ENCODE peak calls at places on chromosomes 16 and 17, in four cellular contexts. E is left ventricle myocardium inferior, G is A549, S is HepG2. V is an unnamed sample.

GRCh38 chr17:21002309-21003006 is 40.4 kb downstream of the USP22 start:
- DNase-seq in S (no peak), G (no peak), E (no peak), V (no peak)

GRCh38 chr17:32688221-32688620 is 188.7 kb downstream of the MYO1D start:
- DNase-seq in S (no peak), G (no peak), E (no peak), V (no peak)

GRCh38 chr16:54236761-54237160 is 49.8 kb downstream of the IRX3 start:
- DNase-seq in E (no peak), S (no peak), G (no peak), V (no peak)

GRCh38 chr16:68086336-68086821 is 1.2 kb downstream of the NFATC3 start:
- DNase-seq in G (peak; percentile 69), S (peak; percentile 69), E (no peak), V (no peak)

GRCh38 chr17:62631086-62631935 is 3.8 kb downstream of the MRC2 start:
- DNase-seq in S (no peak), G (no peak), E (no peak), V (no peak)

GRCh38 chr16:84730406-84731106 is 30.8 kb downstream of the USP10 start:
- DNase-seq in E (peak; percentile 45), S (peak; percentile 74), G (peak; percentile 82), V (peak; percentile 70)

GRCh38 chr16:77579283-77579985 is 142.9 kb upstream of the NUDT7 start:
- DNase-seq in G (no peak), S (no peak), E (no peak), V (no peak)

GRCh38 chr17:28993013-28993600 is 12.7 kb downstream of the SEZ6 start:
- DNase-seq in E (no peak), G (peak; percentile 32), S (no peak), V (no peak)

GRCh38 chr17:38572665-38573365 is 32.9 kb downstream of the SRCIN1 start:
- DNase-seq in S (no peak), G (peak; percentile 87), E (no peak), V (peak; percentile 65)

GRCh38 chr17:9817086-9817485 is 4.8 kb downstream of the GSG1L2 start:
- DNase-seq in S (no peak), G (no peak), E (no peak), V (no peak)

GRCh38 chr17:69050999-69051775 is 9.5 kb downstream of the ABCA9 start:
- DNase-seq in E (no peak), G (no peak), S (peak; percentile 56), V (no peak)

GRCh38 chr17:40526668-40527067 is 25.2 kb upstream of the TNS4 start:
- DNase-seq in G (no peak), E (no peak), S (no peak), V (no peak)

GRCh38 chr17:44218344-44219125 is 940 bp downstream of the UBTF start:
- DNase-seq in S (peak; percentile 89), G (peak; percentile 75), E (peak; percentile 91), V (peak; percentile 93)
- TF ChIP-seq CTCF in S (peak; percentile 82), G (peak; percentile 67), E (peak; percentile 78), V (peak; percentile 62)

DNA sequence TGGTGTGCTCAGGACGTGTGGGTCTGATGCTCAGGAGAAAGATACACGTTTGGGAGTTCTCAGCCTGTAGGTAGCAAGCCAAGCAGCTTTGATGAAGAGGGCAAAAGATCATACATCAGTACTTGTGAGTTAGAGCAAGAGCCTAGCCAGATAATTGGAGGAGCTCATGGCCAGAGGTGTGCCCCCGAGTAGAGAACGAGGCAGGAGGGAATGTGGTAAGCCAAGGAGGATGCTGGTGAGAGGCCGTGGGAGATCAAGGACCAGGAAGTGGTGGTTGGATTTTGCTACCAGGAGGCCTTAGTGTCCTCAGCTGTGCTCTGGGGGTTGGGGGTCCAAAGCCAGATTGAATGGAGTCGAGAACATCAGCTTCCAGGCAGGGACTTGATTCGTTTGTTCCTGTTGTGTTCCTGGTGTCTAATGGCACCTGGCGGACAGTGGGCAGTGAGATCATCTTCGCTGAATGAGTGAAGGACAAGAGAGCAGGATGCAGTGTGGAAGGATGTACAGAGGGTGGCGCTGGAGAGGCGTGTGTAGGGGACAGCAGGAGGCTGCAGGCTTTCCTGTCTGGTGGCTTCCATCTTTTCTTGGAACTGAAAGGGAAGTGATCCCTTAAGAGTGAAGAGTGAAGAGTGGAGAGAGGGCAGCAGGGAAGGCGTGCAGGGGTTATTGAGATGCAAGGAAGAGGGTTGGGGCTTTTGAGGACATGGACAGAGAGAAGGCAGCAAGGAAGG is 11.6 kb downstream of the FBXL19 start:
- DNase-seq in S (peak; percentile 70), G (peak; percentile 45), E (no peak), V (peak; percentile 52)
- TF ChIP-seq CTCF in S (peak; percentile 83), G (peak; percentile 40), E (peak; percentile 54), V (peak; percentile 40)

DNA sequence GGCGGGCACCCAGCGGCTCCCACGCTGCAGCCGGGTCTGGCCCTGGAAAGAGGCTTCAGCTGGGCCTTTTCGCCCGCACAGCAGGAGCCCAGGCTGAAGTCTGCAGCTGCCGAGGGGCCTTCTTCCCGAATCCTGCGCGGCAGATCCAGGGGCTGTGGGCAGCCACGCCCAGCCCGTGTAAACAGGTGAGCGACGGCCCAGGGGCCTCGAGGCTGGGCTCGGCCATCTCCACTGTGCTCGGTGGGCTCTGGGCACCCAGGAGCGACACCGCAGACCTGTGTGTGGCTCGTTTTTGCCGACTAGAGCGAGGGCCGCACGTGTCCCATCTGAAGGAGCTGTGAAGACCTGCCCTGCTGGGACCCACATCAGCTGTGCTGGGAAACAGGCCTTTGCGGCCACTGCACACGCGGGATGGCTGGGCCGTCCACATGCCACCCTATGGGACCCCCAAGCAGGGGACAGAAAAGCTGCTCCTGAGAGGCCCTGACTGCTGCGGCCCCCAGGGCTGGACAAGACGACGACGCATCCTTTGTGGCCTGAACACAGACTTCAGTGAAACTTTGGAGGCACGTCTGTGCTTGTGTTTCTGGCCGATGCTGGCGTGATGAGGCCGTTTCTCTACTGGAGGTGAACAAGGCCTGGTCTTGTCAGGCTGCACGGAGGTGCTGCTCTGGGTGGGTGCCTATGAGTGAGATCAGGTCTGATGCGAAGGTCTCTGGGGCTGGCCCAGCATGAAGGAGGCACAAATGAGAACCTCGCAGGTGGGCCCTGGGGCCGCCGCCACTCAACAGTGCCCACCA is 5.2 kb upstream of the APRT start:
- DNase-seq in S (no peak), E (no peak), G (no peak), V (no peak)
- TF ChIP-seq CTCF in S (no peak), E (no peak), G (no peak), V (no peak)

GRCh38 chr16:66849543-66849942 is 5.3 kb downstream of the CA7 start:
- DNase-seq in E (no peak), G (no peak), S (no peak), V (no peak)
- TF ChIP-seq CTCF in E (no peak), G (no peak), S (peak; percentile 57), V (no peak)

GRCh38 chr17:50180066-50180465 is 14.3 kb downstream of the SGCA start:
- DNase-seq in E (no peak), G (no peak), S (no peak), V (no peak)

GRCh38 chr17:50180593-50180992 is 14.8 kb downstream of the SGCA start:
- DNase-seq in S (no peak), G (no peak), E (no peak), V (no peak)

GRCh38 chr17:50182783-50183438 is 17.1 kb downstream of the SGCA start:
- DNase-seq in E (no peak), G (no peak), S (no peak), V (no peak)

GRCh38 chr17:50181155-50181554 is 15.3 kb downstream of the SGCA start:
- DNase-seq in E (no peak), S (peak; percentile 58), G (no peak), V (no peak)

GRCh38 chr17:50181601-50182345 is 16.0 kb downstream of the SGCA start:
- DNase-seq in G (no peak), E (no peak), S (peak; percentile 49), V (no peak)
- TF ChIP-seq CTCF in G (no peak), E (no peak), S (no peak), V (no peak)